ENCODE peak calls at places on chromosomes 12 and 14, in ten cellular contexts. D is ELR, J is left ventricle myocardium superior, W is NCI-H1092, N is DMS79 treated with DMSO at 0.1 percent for 48 hours, F is amygdala, E is EL, A is anterior cingulate cortex, T is omental fat pad, G is putamen. M is an unnamed sample.
A peak's percentile ranks its signal among the peaks of the same experiment; 100 is the strongest.

GRCh38 chr14:52279405-52279804 is 11.9 kb downstream of the PTGDR start:
- DNase-seq in F (no peak), A (no peak), J (no peak), T (no peak), G (peak; percentile 36), D (peak; percentile 47), N (no peak), W (no peak), E (peak; percentile 38), M (no peak)

GRCh38 chr14:52142504-52142903 is 73.6 kb upstream of the NID2 start:
- DNase-seq in D (no peak), N (no peak), E (no peak), F (no peak), W (no peak), G (no peak), A (no peak), J (no peak), T (no peak), M (no peak)

GRCh38 chr12:112303004-112303403 is 79.2 kb downstream of the HECTD4 start:
- DNase-seq in G (no peak), A (no peak), F (no peak), N (no peak), E (peak; percentile 86), D (peak; percentile 96), T (no peak), J (no peak), W (no peak), M (peak; percentile 79)

GRCh38 chr14:104932676-104933631 is 8.3 kb downstream of the PLD4 start:
- DNase-seq in T (peak; percentile 35), J (peak; percentile 94), D (peak; percentile 92), N (peak; percentile 75), F (peak; percentile 73), G (peak; percentile 60), E (peak; percentile 91), A (peak; percentile 25), W (peak; percentile 63), M (peak; percentile 80)

GRCh38 chr12:14723763-14724162 is 27.4 kb upstream of the GUCY2C start:
- DNase-seq in T (peak; percentile 23), F (no peak), N (no peak), E (peak; percentile 58), G (peak; percentile 27), J (peak; percentile 64), A (no peak), D (peak; percentile 68), W (no peak), M (peak; percentile 50)

GRCh38 chr12:62876938-62877548 is 57.9 kb downstream of the PPM1H start:
- DNase-seq in D (no peak), G (no peak), A (no peak), E (no peak), T (no peak), F (no peak), J (no peak), N (no peak), W (no peak), M (no peak)

GRCh38 chr12:104747956-104748355 is 210.1 kb downstream of the SLC41A2 start:
- DNase-seq in G (no peak), N (no peak), A (no peak), T (no peak), D (no peak), E (no peak), F (no peak), J (no peak), W (no peak), M (no peak)

GRCh38 chr14:75234173-75234855 is 44.3 kb upstream of the FOS start:
- DNase-seq in W (no peak), T (no peak), F (peak; percentile 9), J (peak; percentile 53), E (peak; percentile 90), A (peak; percentile 22), N (no peak), G (peak; percentile 58), D (peak; percentile 92), M (peak; percentile 89)

GRCh38 chr12:109736552-109737108 is 23.0 kb downstream of the FAM222A start:
- DNase-seq in N (peak; percentile 38), E (peak; percentile 35), G (no peak), T (no peak), J (peak; percentile 43), F (no peak), D (peak; percentile 53), A (no peak), W (no peak), M (peak; percentile 59)

GRCh38 chr12:105672576-105672975 is 342.1 kb downstream of the C12orf75 start:
- DNase-seq in N (no peak), E (no peak), F (no peak), J (peak; percentile 87), A (no peak), D (no peak), G (no peak), W (no peak), T (no peak), M (no peak)

GRCh38 chr14:96461950-96462798 is 40.0 kb upstream of the PAPOLA start:
- DNase-seq in W (no peak), N (peak; percentile 18), G (no peak), D (no peak), E (no peak), A (no peak), F (no peak), J (no peak), T (no peak), M (no peak)

GRCh38 chr14:97873291-97873690 is 1076.1 kb downstream of the VRK1 start:
- DNase-seq in G (no peak), A (no peak), T (no peak), F (no peak), E (no peak), N (no peak), W (no peak), D (no peak), J (no peak), M (no peak)

GRCh38 chr14:45252356-45253069 is 489 bp downstream of the MIS18BP1 start:
- DNase-seq in A (no peak), J (no peak), T (no peak), N (peak; percentile 75), D (peak; percentile 50), F (no peak), W (peak; percentile 8), G (no peak), E (peak; percentile 31), M (peak; percentile 30)

GRCh38 chr12:47014474-47014873 is 64.9 kb upstream of the PCED1B start:
- DNase-seq in A (no peak), N (no peak), D (peak; percentile 93), G (no peak), W (no peak), J (no peak), F (no peak), E (peak; percentile 85), T (no peak), M (peak; percentile 80)

GRCh38 chr12:49138587-49138986 is 7.4 kb upstream of the TUBA1B start:
- DNase-seq in F (no peak), T (no peak), E (no peak), D (no peak), A (no peak), G (no peak), W (no peak), N (peak; percentile 67), J (no peak), M (no peak)

GRCh38 chr12:47343684-47344567 is 264.2 kb upstream of the AMIGO2 start:
- DNase-seq in J (no peak), D (peak; percentile 49), G (no peak), A (no peak), T (no peak), N (no peak), F (no peak), E (peak; percentile 35), W (no peak), M (peak; percentile 7)